ENCODE peak calls at places on chromosome X, in eight cellular contexts. D is lung, T is mammary epithelial cell, K is GM13976, A is natural killer cell, S is omental fat pad, J is WERI-Rb-1, H is endothelial cell. X is an unnamed sample.

GRCh38 chrX:120452131-120452530 is 17.0 kb downstream of the LAMP2 start:
- DNase-seq in S (no peak), A (no peak), T (no peak), K (peak), D (no peak), J (peak), H (no peak), X (no peak)

GRCh38 chrX:100289159-100289558 is 120.9 kb downstream of the PCDH19 start:
- DNase-seq in S (no peak), K (no peak), A (no peak), T (no peak), J (no peak), D (no peak), H (no peak), X (no peak)

GRCh38 chrX:93420090-93420489 is 253.3 kb downstream of the NAP1L3 start:
- DNase-seq in K (no peak), T (no peak), D (no peak), J (no peak), S (no peak), H (no peak), A (no peak), X (no peak)

GRCh38 chrX:119423631-119424030 is 24.5 kb downstream of the SLC25A43 start:
- DNase-seq in S (no peak), A (no peak), H (no peak), J (no peak), K (no peak), D (no peak), T (no peak), X (no peak)

GRCh38 chrX:15242899-15243555 is 26.9 kb downstream of the ASB9 start:
- DNase-seq in S (peak), A (no peak), J (peak), H (peak), D (no peak), K (peak), T (peak), X (peak)

GRCh38 chrX:17075004-17075403 is 128.5 kb downstream of the REPS2 start:
- DNase-seq in J (no peak), A (no peak), S (no peak), K (no peak), D (no peak), H (no peak), T (peak), X (no peak)

GRCh38 chrX:65582450-65583082 is 48.0 kb upstream of the LAS1L start:
- DNase-seq in K (no peak), D (no peak), J (peak), H (no peak), A (no peak), S (no peak), T (no peak), X (peak)

GRCh38 chrX:15567886-15568616 is 32.7 kb downstream of the ACE2 start:
- DNase-seq in K (no peak), D (no peak), H (no peak), T (peak), J (no peak), S (no peak), A (no peak), X (no peak)

GRCh38 chrX:68536884-68537283 is 38.0 kb downstream of the YIPF6 start:
- DNase-seq in S (no peak), T (no peak), K (no peak), A (no peak), J (no peak), D (no peak), H (no peak), X (no peak)

GRCh38 chrX:37745354-37745753 is 34.5 kb upstream of the CYBB start:
- DNase-seq in K (peak), D (peak), J (peak), T (peak), H (peak), S (peak), A (peak), X (peak)

GRCh38 chrX:16628954-16629595 is 20.9 kb upstream of the S100G start:
- DNase-seq in A (no peak), K (no peak), D (no peak), H (no peak), S (no peak), T (no peak), J (no peak), X (no peak)

GRCh38 chrX:1077140-1077539 is 135.3 kb downstream of the CRLF2 start:
- DNase-seq in D (no peak), J (no peak), K (no peak), S (no peak), T (no peak), H (no peak), A (no peak), X (no peak)

GRCh38 chrX:6968231-6968630 is 179.3 kb upstream of the STS start:
- DNase-seq in H (no peak), T (no peak), D (no peak), J (no peak), K (no peak), S (no peak), A (no peak), X (no peak)

GRCh38 chrX:132590350-132591026 is 101.7 kb upstream of the MBNL3 start:
- DNase-seq in A (no peak), J (no peak), H (no peak), D (no peak), T (no peak), K (no peak), S (no peak), X (no peak)

GRCh38 chrX:39721570-39722279 is 376.0 kb downstream of the BCOR start:
- DNase-seq in A (no peak), H (no peak), S (no peak), D (no peak), T (no peak), J (no peak), K (no peak), X (no peak)

GRCh38 chrX:70033348-70033747 is 16.4 kb downstream of the AWAT2 start:
- DNase-seq in S (no peak), K (peak), H (peak), T (no peak), J (peak), A (no peak), D (no peak), X (peak)
- TF ChIP-seq CTCF in S (no peak), K (peak), H (peak), T (peak), J (peak), A (no peak), D (peak), X (peak)

GRCh38 chrX:131397891-131398290 is 108.8 kb upstream of the IGSF1 start:
- DNase-seq in K (no peak), A (no peak), J (no peak), D (no peak), T (no peak), H (no peak), S (no peak), X (no peak)
- TF ChIP-seq CTCF in K (no peak), A (no peak), J (no peak), D (no peak), T (no peak), H (no peak), S (no peak), X (no peak)

GRCh38 chrX:63812826-63813225 is 27.8 kb upstream of the ARHGEF9 start:
- DNase-seq in S (no peak), T (no peak), K (no peak), J (no peak), H (no peak), A (no peak), D (no peak), X (no peak)
- TF ChIP-seq CTCF in S (no peak), T (no peak), K (no peak), J (no peak), H (no peak), A (no peak), D (no peak), X (no peak)

DNA sequence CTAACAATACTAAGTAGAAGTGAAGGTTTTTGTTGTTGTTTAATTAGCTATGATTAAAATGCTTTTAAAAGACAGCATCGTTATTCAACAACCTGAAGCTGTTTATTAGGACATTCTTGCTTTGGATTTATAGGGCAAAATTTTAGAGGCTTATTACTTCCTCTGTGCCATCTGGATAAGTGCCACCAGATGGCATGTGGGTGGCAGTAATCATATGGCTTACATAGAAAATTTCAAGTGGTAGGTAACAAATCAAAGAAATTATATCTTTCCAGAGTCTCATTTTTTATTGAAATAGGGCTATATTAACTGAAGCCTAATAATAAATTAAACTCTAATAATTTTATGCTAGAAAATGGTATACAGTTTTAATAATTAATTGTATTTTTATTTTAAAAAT is 83.3 kb upstream of the HTR2C start:
- DNase-seq in T (no peak), S (no peak), H (no peak), A (no peak), J (no peak), D (no peak), K (no peak), X (no peak)
- TF ChIP-seq CTCF in T (no peak), S (no peak), H (no peak), A (no peak), J (no peak), D (no peak), K (no peak), X (no peak)

GRCh38 chrX:135910251-135910650 is 16.7 kb downstream of the SAGE1 start:
- DNase-seq in H (no peak), K (no peak), J (no peak), S (no peak), D (no peak), T (no peak), A (no peak), X (no peak)

DNA sequence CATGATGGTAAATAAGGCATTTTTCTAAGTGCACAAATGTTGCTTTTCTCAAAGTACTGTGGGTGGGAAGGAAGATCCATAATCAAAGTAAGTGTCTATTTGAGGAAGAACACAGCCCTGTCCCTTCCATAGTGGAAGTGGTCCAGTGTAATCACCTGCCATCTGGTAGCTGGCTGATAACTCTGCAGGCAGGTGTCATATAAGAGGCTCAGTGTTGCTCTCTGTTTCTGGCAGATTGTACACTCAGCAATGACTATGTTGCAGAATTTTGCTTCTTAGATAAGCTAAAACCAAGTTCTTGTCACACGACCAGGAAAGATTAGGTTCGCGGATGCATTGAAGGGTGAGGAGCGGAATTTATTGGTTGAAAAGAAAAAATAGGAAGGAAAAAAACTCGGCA is 20.9 kb downstream of the SAGE1 start:
- DNase-seq in D (no peak), J (no peak), S (no peak), T (no peak), K (no peak), H (no peak), A (no peak), X (no peak)
- TF ChIP-seq CTCF in D (no peak), J (no peak), S (no peak), T (no peak), K (no peak), H (no peak), A (no peak), X (no peak)

GRCh38 chrX:122703762-122704161 is 480.3 kb upstream of the GRIA3 start:
- DNase-seq in K (no peak), T (peak), D (no peak), J (no peak), H (no peak), A (no peak), S (no peak), X (no peak)
- TF ChIP-seq CTCF in K (no peak), T (peak), D (no peak), J (no peak), H (no peak), A (no peak), S (no peak), X (no peak)

GRCh38 chrX:57929373-57929772 is 19.1 kb upstream of the ZXDA start:
- DNase-seq in A (no peak), K (no peak), D (no peak), T (peak), H (no peak), S (no peak), J (no peak), X (no peak)
- TF ChIP-seq CTCF in A (peak), K (peak), D (peak), T (peak), H (no peak), S (no peak), J (peak), X (peak)

X was measured in glutamatergic neuron.